ENCODE peak calls at places on chromosome 16, in six cellular contexts. V is cardiac muscle cell, N is choroid plexus epithelial cell, B is prostate gland, D is pancreas, J is AG10803. H is an unnamed sample.

GRCh38 chr16:88896238-88897065 is 30.0 kb upstream of the PABPN1L start:
- DNase-seq in V (no peak), N (no peak), B (no peak), D (no peak), J (no peak), H (no peak)

GRCh38 chr16:50467943-50468748 is 80.0 kb upstream of the NKD1 start:
- DNase-seq in V (no peak), N (no peak), B (no peak), D (no peak), J (no peak), H (no peak)

GRCh38 chr16:77574867-77575619 is 140.2 kb upstream of the ADAMTS18 start:
- DNase-seq in V (peak; percentile 71), N (peak; percentile 60), B (no peak), D (no peak), J (no peak), H (no peak)

GRCh38 chr16:65754799-65755691 is 611.4 kb upstream of the CDH5 start:
- DNase-seq in V (peak; percentile 46), N (no peak), B (no peak), D (no peak), J (peak; percentile 87), H (no peak)

GRCh38 chr16:86899156-86899555 is 320.8 kb downstream of the FOXL1 start:
- DNase-seq in V (no peak), N (no peak), B (no peak), D (no peak), J (no peak), H (no peak)

GRCh38 chr16:53510704-53511070 is 7.7 kb upstream of the AKTIP start:
- DNase-seq in V (no peak), N (no peak), B (no peak), D (no peak), J (no peak), H (no peak)

GRCh38 chr16:10558746-10559641 is 21.4 kb downstream of the EMP2 start:
- DNase-seq in V (peak; percentile 73), N (no peak), B (peak; percentile 14), D (no peak), J (peak; percentile 77), H (no peak)

GRCh38 chr16:3070608-3071111 is 5.2 kb downstream of the IL32 start:
- DNase-seq in V (no peak), N (no peak), B (no peak), D (no peak), J (no peak), H (no peak)

GRCh38 chr16:31403590-31404352 is 10.6 kb downstream of the ITGAD start:
- DNase-seq in V (no peak), N (no peak), B (no peak), D (no peak), J (no peak), H (no peak)

GRCh38 chr16:31521368-31521767 is 6.3 kb upstream of the AHSP start:
- DNase-seq in V (no peak), N (no peak), B (no peak), D (no peak), J (no peak), H (no peak)

GRCh38 chr16:67158637-67159600 is 790 bp downstream of the TRADD start:
- DNase-seq in V (peak; percentile 34), N (no peak), B (no peak), D (no peak), J (no peak), H (no peak)

GRCh38 chr16:7393680-7394079 is 61.0 kb downstream of the RBFOX1 start:
- DNase-seq in V (no peak), N (no peak), B (no peak), D (no peak), J (no peak), H (no peak)

GRCh38 chr16:596736-597060 is 6.8 kb downstream of the RAB40C start:
- DNase-seq in V (no peak), N (no peak), B (no peak), D (peak; percentile 36), J (no peak), H (no peak)

GRCh38 chr16:598823-599739 is 9.2 kb downstream of the RAB40C start:
- DNase-seq in V (no peak), N (no peak), B (no peak), D (no peak), J (no peak), H (no peak)

GRCh38 chr16:595942-596735 is 6.3 kb downstream of the RAB40C start:
- DNase-seq in V (no peak), N (no peak), B (no peak), D (peak; percentile 82), J (no peak), H (no peak)

GRCh38 chr16:603221-603620 is 13.4 kb downstream of the RAB40C start:
- DNase-seq in V (no peak), N (no peak), B (no peak), D (no peak), J (no peak), H (no peak)

GRCh38 chr16:600781-601180 is 10.9 kb downstream of the RAB40C start:
- DNase-seq in V (no peak), N (peak; percentile 58), B (no peak), D (no peak), J (no peak), H (no peak)
- TF ChIP-seq CTCF in V (peak; percentile 34), N (peak; percentile 65), B (no peak), D (no peak), J (peak; percentile 25), H (peak; percentile 37)

GRCh38 chr16:90047714-90048346 is 28.6 kb upstream of the DBNDD1 start:
- DNase-seq in V (no peak), N (no peak), B (no peak), D (no peak), J (no peak), H (no peak)

GRCh38 chr16:90048737-90049330 is 28.3 kb downstream of the PRDM7 start:
- DNase-seq in V (no peak), N (no peak), B (no peak), D (no peak), J (no peak), H (no peak)

GRCh38 chr16:90048347-90048722 is 28.8 kb downstream of the PRDM7 start:
- DNase-seq in V (no peak), N (no peak), B (no peak), D (no peak), J (no peak), H (no peak)

GRCh38 chr16:90046122-90046970 is 27.1 kb upstream of the DBNDD1 start:
- DNase-seq in V (no peak), N (no peak), B (no peak), D (no peak), J (no peak), H (no peak)

GRCh38 chr16:90046971-90047713 is 27.9 kb upstream of the DBNDD1 start:
- DNase-seq in V (peak; percentile 86), N (peak; percentile 80), B (peak; percentile 57), D (peak; percentile 71), J (peak; percentile 34), H (no peak)
- H3K4me3 ChIP-seq in V (peak overlapping the region; percentile 11), N (peak overlapping the region; percentile 51), B (peak overlapping the region; percentile 35), D (peak overlapping the region; percentile 65), J (peak overlapping the region; percentile 41), H (peak overlapping the region; percentile 41)

GRCh38 chr16:84819644-84820304 is at the start of gene CRISPLD2:
- DNase-seq in V (peak; percentile 94), N (peak; percentile 90), B (peak; percentile 93), D (peak; percentile 80), J (peak; percentile 86), H (peak; percentile 46)
- TF ChIP-seq CTCF in V (no peak), N (no peak), B (no peak), D (no peak), J (no peak), H (peak; percentile 1)

GRCh38 chr16:82630688-82631087 is 3.9 kb downstream of the CDH13 start:
- DNase-seq in V (peak; percentile 51), N (peak; percentile 67), B (no peak), D (no peak), J (peak; percentile 18), H (no peak)

GRCh38 chr16:82630219-82630618 is 3.5 kb downstream of the CDH13 start:
- DNase-seq in V (no peak), N (no peak), B (no peak), D (no peak), J (peak; percentile 53), H (no peak)

GRCh38 chr16:82628741-82629140 is 2.0 kb downstream of the CDH13 start:
- DNase-seq in V (no peak), N (no peak), B (no peak), D (no peak), J (no peak), H (no peak)

GRCh38 chr16:82627811-82628339 is 1.1 kb downstream of the CDH13 start:
- DNase-seq in V (peak; percentile 47), N (no peak), B (peak; percentile 52), D (no peak), J (peak; percentile 18), H (no peak)

GRCh38 chr16:82629441-82630027 is 2.8 kb downstream of the CDH13 start:
- DNase-seq in V (peak; percentile 61), N (no peak), B (peak; percentile 36), D (no peak), J (peak; percentile 87), H (no peak)
- H3K4me3 ChIP-seq in V (no peak overlapping the region), N (no peak overlapping the region), B (no peak overlapping the region), D (no peak overlapping the region), J (peak overlapping the region; percentile 28), H (no peak overlapping the region)

GRCh38 chr16:71499775-71500364 is 10.7 kb upstream of the ZNF19 start:
- DNase-seq in V (peak; percentile 77), N (peak; percentile 83), B (peak; percentile 36), D (peak; percentile 15), J (peak; percentile 61), H (peak; percentile 31)
- TF ChIP-seq CTCF in V (peak; percentile 74), N (peak; percentile 84), B (peak; percentile 68), D (peak; percentile 64), J (peak; percentile 80), H (peak; percentile 88)